ENCODE peak calls at places on chromosomes 7 and 10, in four cellular contexts. E is HCEC 1CT, N is NCI-H1105, B is cardiac fibroblast. F is an unnamed sample.

GRCh38 chr7:95476904-95477594 is 8.7 kb upstream of the ASB4 start:
- DNase-seq in E (peak), N (peak), B (peak), F (peak)

GRCh38 chr10:4725917-4726606 is 99.9 kb upstream of the AKR1E2 start:
- DNase-seq in E (peak), N (no peak), B (peak), F (no peak)

GRCh38 chr10:84519235-84519634 is 190.8 kb downstream of the CCSER2 start:
- DNase-seq in E (no peak), N (no peak), B (no peak), F (no peak)

GRCh38 chr10:95290446-95290800 is 380 bp downstream of the PDLIM1 start:
- DNase-seq in E (peak), N (no peak), B (no peak), F (peak)

GRCh38 chr10:3095373-3096139 is 28.2 kb downstream of the PFKP start:
- DNase-seq in E (peak), N (no peak), B (peak), F (peak)

GRCh38 chr10:5817322-5818047 is 4.3 kb upstream of the GDI2 start:
- DNase-seq in E (no peak), N (no peak), B (no peak), F (no peak)

GRCh38 chr10:1648648-1649047 is 88.7 kb downstream of the ADARB2 start:
- DNase-seq in E (no peak), N (no peak), B (no peak), F (no peak)

GRCh38 chr10:99537381-99538286 is 4.9 kb downstream of the NKX2-3 start:
- DNase-seq in E (no peak), N (no peak), B (no peak), F (no peak)